ENCODE peak calls at places on chromosomes 11 and 22, in eight cellular contexts. R, Y, Q, V, B, M, C and N are unnamed samples.
A peak's percentile ranks its signal among the peaks of the same experiment; 100 is the strongest.

GRCh38 chr11:72436667-72437066 is 2.3 kb upstream of the CLPB start:
- DNase-seq in R (no peak), Y (no peak), Q (no peak), V (no peak), B (no peak), M (no peak), C (no peak), N (no peak)

GRCh38 chr11:108606495-108607160 is 13.1 kb upstream of the EXPH5 start:
- DNase-seq in R (no peak), Y (peak; percentile 71), Q (no peak), V (no peak), B (no peak), M (no peak), C (no peak), N (no peak)

GRCh38 chr11:43737194-43737575 is 56.6 kb downstream of the HSD17B12 start:
- DNase-seq in R (no peak), Y (no peak), Q (no peak), V (no peak), B (no peak), M (no peak), C (no peak), N (no peak)

GRCh38 chr22:26986051-26986881 is 328.9 kb downstream of the MIAT start:
- DNase-seq in R (no peak), Y (no peak), Q (no peak), V (no peak), B (no peak), M (no peak), C (no peak), N (no peak)

GRCh38 chr22:47301820-47302475 is 539.5 kb downstream of the TBC1D22A start:
- DNase-seq in R (no peak), Y (no peak), Q (no peak), V (no peak), B (no peak), M (no peak), C (no peak), N (no peak)

GRCh38 chr11:97224396-97224795 is 834.6 kb downstream of the JRKL start:
- DNase-seq in R (no peak), Y (no peak), Q (no peak), V (no peak), B (no peak), M (no peak), C (no peak), N (no peak)

GRCh38 chr11:126317681-126318641 is 14.1 kb downstream of the DCPS start:
- DNase-seq in R (peak; percentile 71), Y (peak; percentile 64), Q (no peak), V (peak; percentile 68), B (peak; percentile 32), M (no peak), C (peak; percentile 87), N (peak; percentile 86)

GRCh38 chr22:24107668-24108067 is 73.6 kb upstream of the SUSD2 start:
- DNase-seq in R (peak; percentile 89), Y (peak; percentile 53), Q (no peak), V (peak; percentile 61), B (peak; percentile 39), M (no peak), C (peak; percentile 92), N (peak; percentile 73)

GRCh38 chr22:19149047-19149883 is 827 bp downstream of the GSC2 start:
- DNase-seq in R (no peak), Y (peak; percentile 42), Q (no peak), V (no peak), B (no peak), M (peak; percentile 8), C (no peak), N (no peak)

GRCh38 chr11:116837231-116838091 is at the start of gene APOA1:
- DNase-seq in R (peak; percentile 57), Y (no peak), Q (no peak), V (no peak), B (no peak), M (peak; percentile 79), C (no peak), N (no peak)

GRCh38 chr11:126682590-126682989 is 318.0 kb downstream of the KIRREL3 start:
- DNase-seq in R (no peak), Y (no peak), Q (no peak), V (no peak), B (no peak), M (no peak), C (no peak), N (no peak)

GRCh38 chr11:33507967-33508366 is 192.7 kb downstream of the C11orf91 start:
- DNase-seq in R (peak; percentile 81), Y (peak; percentile 29), Q (no peak), V (peak; percentile 43), B (peak; percentile 20), M (no peak), C (peak; percentile 82), N (peak; percentile 74)

GRCh38 chr11:8356216-8356615 is 92.5 kb upstream of the LMO1 start:
- DNase-seq in R (no peak), Y (no peak), Q (no peak), V (no peak), B (no peak), M (no peak), C (no peak), N (no peak)

GRCh38 chr22:47335460-47335859 is 573.0 kb downstream of the TBC1D22A start:
- DNase-seq in R (no peak), Y (no peak), Q (no peak), V (no peak), B (no peak), M (no peak), C (no peak), N (no peak)

GRCh38 chr11:107562647-107563208 is 2.8 kb downstream of the ALKBH8 start:
- DNase-seq in R (peak; percentile 52), Y (peak; percentile 95), Q (peak; percentile 23), V (peak; percentile 82), B (no peak), M (no peak), C (peak; percentile 26), N (peak; percentile 44)

GRCh38 chr11:57290288-57290687 is 34.5 kb downstream of the TNKS1BP1 start:
- DNase-seq in R (peak; percentile 52), Y (peak; percentile 38), Q (no peak), V (peak; percentile 87), B (no peak), M (no peak), C (peak; percentile 54), N (peak; percentile 24)

GRCh38 chr11:76284161-76284560 is 77.9 kb upstream of the WNT11 start:
- DNase-seq in R (no peak), Y (no peak), Q (no peak), V (no peak), B (no peak), M (no peak), C (no peak), N (no peak)

GRCh38 chr11:104005234-104005855 is 31.1 kb upstream of the DDI1 start:
- DNase-seq in R (peak; percentile 11), Y (peak; percentile 26), Q (no peak), V (no peak), B (no peak), M (no peak), C (peak; percentile 45), N (peak; percentile 53)

GRCh38 chr11:105838668-105839403 is 183.2 kb downstream of the MSANTD4 start:
- DNase-seq in R (peak; percentile 3), Y (peak; percentile 60), Q (no peak), V (peak; percentile 70), B (no peak), M (no peak), C (no peak), N (no peak)

GRCh38 chr11:123509737-123510578 is 79.9 kb downstream of the GRAMD1B start:
- DNase-seq in R (peak; percentile 81), Y (no peak), Q (no peak), V (peak; percentile 70), B (no peak), M (peak; percentile 65), C (peak; percentile 66), N (peak; percentile 15)

GRCh38 chr11:74257934-74258553 is 53.4 kb downstream of the P4HA3 start:
- DNase-seq in R (peak; percentile 74), Y (no peak), Q (no peak), V (peak; percentile 49), B (peak; percentile 32), M (peak; percentile 13), C (peak; percentile 81), N (peak; percentile 70)

GRCh38 chr22:19503367-19503766 is 20.8 kb downstream of the CLDN5 start:
- DNase-seq in R (no peak), Y (no peak), Q (no peak), V (no peak), B (no peak), M (no peak), C (no peak), N (no peak)

GRCh38 chr11:75233688-75234295 is 6.8 kb upstream of the TPBGL start:
- DNase-seq in R (peak; percentile 81), Y (peak; percentile 37), Q (no peak), V (peak; percentile 61), B (no peak), M (peak; percentile 90), C (peak; percentile 72), N (peak; percentile 52)

DNA sequence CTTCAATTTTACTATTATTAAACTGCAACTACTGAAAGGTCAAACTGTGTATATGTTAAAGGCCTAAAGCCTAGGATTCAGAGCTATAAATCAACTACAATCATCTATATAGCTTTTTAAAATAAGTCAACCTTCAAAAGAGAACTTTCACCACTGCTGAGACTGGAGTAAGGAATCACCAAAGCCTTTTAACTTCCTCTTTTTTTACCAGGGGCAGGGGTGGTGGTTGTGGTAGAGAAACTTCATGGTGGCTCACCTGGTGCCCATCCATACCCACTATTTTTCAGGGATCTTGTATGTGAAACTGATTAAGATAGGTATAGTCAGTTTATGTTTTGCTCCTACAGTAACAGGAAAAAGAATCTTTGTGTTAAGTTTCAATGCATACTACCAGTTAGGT is 31.5 kb downstream of the TSG101 start:
- DNase-seq in R (no peak), Y (no peak), Q (no peak), V (no peak), B (no peak), M (no peak), C (no peak), N (no peak)
- TF ChIP-seq CTCF in R (no peak), Y (no peak), Q (no peak), V (no peak), B (no peak), M (no peak), C (no peak), N (no peak)

DNA sequence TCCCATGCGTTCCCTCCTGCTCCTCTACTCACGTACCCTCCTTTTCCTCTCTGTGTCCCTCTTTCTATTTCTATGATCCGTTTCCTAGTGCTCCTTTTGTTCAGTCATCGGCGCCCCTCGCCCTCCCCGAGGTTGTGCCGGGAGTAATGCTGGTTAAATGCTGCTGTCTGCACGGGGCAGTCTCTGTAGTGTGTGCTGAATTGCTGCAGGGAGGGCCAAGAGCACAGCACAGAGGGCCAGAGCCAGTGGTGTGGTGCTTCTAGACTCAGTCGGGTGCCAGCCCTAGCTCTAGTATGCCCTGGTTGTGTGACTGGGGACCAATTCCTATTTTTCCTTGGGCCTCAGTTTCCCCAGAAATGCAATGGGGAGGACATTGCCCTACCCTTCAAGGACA is 98.3 kb downstream of the PKNOX2 start:
- DNase-seq in R (peak; percentile 50), Y (no peak), Q (no peak), V (peak; percentile 37), B (no peak), M (peak; percentile 30), C (peak; percentile 47), N (no peak)
- H3K4me3 ChIP-seq in R (no peak overlapping the region), Y (no peak overlapping the region), Q (no peak overlapping the region), V (peak overlapping the region; percentile 5), B (no peak overlapping the region), M (no peak overlapping the region), C (no peak overlapping the region), N (no peak overlapping the region)

GRCh38 chr11:13772223-13773046 is 104.0 kb downstream of the FAR1 start:
- DNase-seq in R (peak; percentile 80), Y (peak; percentile 58), Q (peak; percentile 16), V (peak; percentile 28), B (peak; percentile 13), M (peak; percentile 79), C (peak; percentile 79), N (peak; percentile 76)
- TF ChIP-seq CTCF in R (peak; percentile 39), Y (peak; percentile 60), Q (peak; percentile 71), V (peak; percentile 45), B (peak; percentile 54), M (peak; percentile 46), C (no peak), N (peak; percentile 50)

GRCh38 chr11:95108159-95108611 is 18.5 kb downstream of the ENDOD1 start:
- DNase-seq in R (peak; percentile 90), Y (peak; percentile 83), Q (no peak), V (peak; percentile 83), B (no peak), M (no peak), C (peak; percentile 88), N (peak; percentile 59)
- H3K4me3 ChIP-seq in R (no peak overlapping the region), Y (no peak overlapping the region), Q (no peak overlapping the region), V (no peak overlapping the region), B (no peak overlapping the region), M (no peak overlapping the region), C (no peak overlapping the region), N (no peak overlapping the region)